ENCODE peak calls at places on chromosomes 1 and 21, in nine cellular contexts. One of them, this sample, is unnamed.
A peak's percentile ranks its signal among the peaks of the same experiment; 100 is the strongest.

GRCh38 chr21:44582980-44583799 is 2.8 kb upstream of the KRTAP10-5 start:
- DNase-seq in GM12891: no peak
- DNase-seq in stomach: no peak
- DNase-seq in HCT116: no peak
- DNase-seq in HL-60: no peak
- DNase-seq in breast epithelium: peak; percentile 33
- DNase-seq in Panc1: no peak
- DNase-seq in H1: no peak
- DNase-seq in suprapubic skin: peak; percentile 76
- DNase-seq in this sample: peak; percentile 33

GRCh38 chr1:243558556-243558955 is 291.5 kb downstream of the AKT3 start:
- DNase-seq in suprapubic skin: no peak
- DNase-seq in HL-60: no peak
- DNase-seq in GM12891: no peak
- DNase-seq in HCT116: no peak
- DNase-seq in stomach: no peak
- DNase-seq in Panc1: no peak
- DNase-seq in breast epithelium: no peak
- DNase-seq in H1: no peak
- DNase-seq in this sample: no peak

GRCh38 chr1:234737915-234738314 is 127.9 kb upstream of the IRF2BP2 start:
- DNase-seq in GM12891: no peak
- DNase-seq in stomach: no peak
- DNase-seq in H1: no peak
- DNase-seq in Panc1: no peak
- DNase-seq in suprapubic skin: no peak
- DNase-seq in HCT116: no peak
- DNase-seq in breast epithelium: no peak
- DNase-seq in HL-60: no peak
- DNase-seq in this sample: no peak

GRCh38 chr1:21935393-21935804 is 1.7 kb downstream of the HSPG2 start:
- DNase-seq in Panc1: no peak
- DNase-seq in suprapubic skin: no peak
- DNase-seq in stomach: no peak
- DNase-seq in GM12891: no peak
- DNase-seq in HCT116: no peak
- DNase-seq in breast epithelium: no peak
- DNase-seq in H1: no peak
- DNase-seq in HL-60: no peak
- DNase-seq in this sample: no peak

GRCh38 chr1:56547977-56548376 is 31.4 kb downstream of the PLPP3 start:
- DNase-seq in GM12891: no peak
- DNase-seq in Panc1: no peak
- DNase-seq in breast epithelium: peak; percentile 70
- DNase-seq in HCT116: no peak
- DNase-seq in suprapubic skin: peak; percentile 85
- DNase-seq in stomach: peak; percentile 38
- DNase-seq in HL-60: no peak
- DNase-seq in H1: no peak
- DNase-seq in this sample: peak; percentile 72

GRCh38 chr1:67844988-67845387 is 11.7 kb upstream of the GNG12 start:
- DNase-seq in HCT116: no peak
- DNase-seq in stomach: no peak
- DNase-seq in Panc1: no peak
- DNase-seq in HL-60: no peak
- DNase-seq in GM12891: no peak
- DNase-seq in suprapubic skin: no peak
- DNase-seq in breast epithelium: no peak
- DNase-seq in H1: no peak
- DNase-seq in this sample: no peak

GRCh38 chr1:202252271-202252670 is 58.7 kb downstream of the LGR6 start:
- DNase-seq in stomach: no peak
- DNase-seq in H1: no peak
- DNase-seq in suprapubic skin: peak; percentile 34
- DNase-seq in breast epithelium: peak; percentile 12
- DNase-seq in HL-60: no peak
- DNase-seq in Panc1: no peak
- DNase-seq in GM12891: no peak
- DNase-seq in HCT116: no peak
- DNase-seq in this sample: no peak

GRCh38 chr1:39081266-39082139 is 55.4 kb downstream of the NDUFS5 start:
- DNase-seq in suprapubic skin: no peak
- DNase-seq in breast epithelium: no peak
- DNase-seq in HCT116: no peak
- DNase-seq in stomach: no peak
- DNase-seq in HL-60: peak; percentile 58
- DNase-seq in H1: no peak
- DNase-seq in Panc1: no peak
- DNase-seq in GM12891: peak; percentile 56
- DNase-seq in this sample: no peak

GRCh38 chr1:209900734-209901133 is 37.3 kb upstream of the SYT14 start:
- DNase-seq in GM12891: no peak
- DNase-seq in Panc1: no peak
- DNase-seq in HL-60: no peak
- DNase-seq in breast epithelium: no peak
- DNase-seq in HCT116: no peak
- DNase-seq in suprapubic skin: no peak
- DNase-seq in H1: no peak
- DNase-seq in stomach: no peak
- DNase-seq in this sample: no peak

GRCh38 chr1:66176012-66176715 is 357.8 kb upstream of the SGIP1 start:
- DNase-seq in GM12891: no peak
- DNase-seq in HL-60: no peak
- DNase-seq in Panc1: no peak
- DNase-seq in HCT116: no peak
- DNase-seq in breast epithelium: no peak
- DNase-seq in H1: no peak
- DNase-seq in suprapubic skin: no peak
- DNase-seq in stomach: no peak
- DNase-seq in this sample: no peak

GRCh38 chr1:10791117-10791951 is 5.1 kb downstream of the CASZ1 start:
- DNase-seq in stomach: no peak
- DNase-seq in H1: no peak
- DNase-seq in Panc1: no peak
- DNase-seq in HL-60: no peak
- DNase-seq in suprapubic skin: no peak
- DNase-seq in GM12891: no peak
- DNase-seq in HCT116: no peak
- DNase-seq in breast epithelium: no peak
- DNase-seq in this sample: peak; percentile 45

GRCh38 chr1:54887665-54888071 is 673 bp upstream of the DHCR24 start:
- DNase-seq in H1: no peak
- DNase-seq in suprapubic skin: peak; percentile 83
- DNase-seq in breast epithelium: no peak
- DNase-seq in stomach: peak; percentile 47
- DNase-seq in Panc1: no peak
- DNase-seq in HCT116: no peak
- DNase-seq in GM12891: no peak
- DNase-seq in HL-60: peak; percentile 75
- DNase-seq in this sample: peak; percentile 52

GRCh38 chr1:84675631-84676030 is 14.6 kb downstream of the SSX2IP start:
- DNase-seq in Panc1: no peak
- DNase-seq in breast epithelium: no peak
- DNase-seq in stomach: no peak
- DNase-seq in GM12891: no peak
- DNase-seq in HL-60: no peak
- DNase-seq in suprapubic skin: no peak
- DNase-seq in HCT116: no peak
- DNase-seq in H1: no peak
- DNase-seq in this sample: no peak

GRCh38 chr1:164688791-164689190 is 129.8 kb downstream of the PBX1 start:
- DNase-seq in HL-60: no peak
- DNase-seq in suprapubic skin: no peak
- DNase-seq in HCT116: no peak
- DNase-seq in GM12891: no peak
- DNase-seq in breast epithelium: no peak
- DNase-seq in Panc1: no peak
- DNase-seq in H1: no peak
- DNase-seq in stomach: no peak
- DNase-seq in this sample: no peak

GRCh38 chr1:168763031-168763430 is 34.0 kb upstream of the DPT start:
- DNase-seq in suprapubic skin: no peak
- DNase-seq in breast epithelium: no peak
- DNase-seq in Panc1: no peak
- DNase-seq in HCT116: no peak
- DNase-seq in stomach: no peak
- DNase-seq in GM12891: no peak
- DNase-seq in HL-60: no peak
- DNase-seq in H1: no peak
- DNase-seq in this sample: no peak

GRCh38 chr1:226123591-226124471 is 61.3 kb downstream of the H3-3A start:
- DNase-seq in HL-60: no peak
- DNase-seq in stomach: peak; percentile 89
- DNase-seq in Panc1: no peak
- DNase-seq in breast epithelium: no peak
- DNase-seq in GM12891: no peak
- DNase-seq in suprapubic skin: peak; percentile 9
- DNase-seq in H1: no peak
- DNase-seq in HCT116: no peak
- DNase-seq in this sample: no peak

GRCh38 chr1:48936436-48936835 is 159.7 kb upstream of the BEND5 start:
- DNase-seq in H1: no peak
- DNase-seq in breast epithelium: no peak
- DNase-seq in stomach: no peak
- DNase-seq in HCT116: no peak
- DNase-seq in suprapubic skin: no peak
- DNase-seq in GM12891: no peak
- DNase-seq in HL-60: no peak
- DNase-seq in Panc1: no peak
- DNase-seq in this sample: peak; percentile 7

GRCh38 chr1:43441894-43442632 is 11.7 kb downstream of the HYI start:
- DNase-seq in stomach: peak; percentile 23
- DNase-seq in GM12891: no peak
- DNase-seq in HCT116: no peak
- DNase-seq in H1: no peak
- DNase-seq in breast epithelium: no peak
- DNase-seq in HL-60: no peak
- DNase-seq in Panc1: no peak
- DNase-seq in suprapubic skin: peak; percentile 60
- DNase-seq in this sample: no peak

GRCh38 chr1:212979340-212980122 is 29.2 kb downstream of the VASH2 start:
- DNase-seq in H1: no peak
- DNase-seq in GM12891: no peak
- DNase-seq in HL-60: no peak
- DNase-seq in HCT116: no peak
- DNase-seq in suprapubic skin: no peak
- DNase-seq in breast epithelium: no peak
- DNase-seq in stomach: no peak
- DNase-seq in Panc1: no peak
- DNase-seq in this sample: no peak

GRCh38 chr1:20657024-20657423 is 4.1 kb downstream of the DDOST start:
- DNase-seq in Panc1: no peak
- DNase-seq in GM12891: no peak
- DNase-seq in stomach: no peak
- DNase-seq in breast epithelium: no peak
- DNase-seq in HL-60: no peak
- DNase-seq in HCT116: no peak
- DNase-seq in H1: no peak
- DNase-seq in suprapubic skin: no peak
- DNase-seq in this sample: no peak

GRCh38 chr1:243946946-243947345 is 96.9 kb upstream of the AKT3 start:
- DNase-seq in stomach: no peak
- DNase-seq in Panc1: no peak
- DNase-seq in HL-60: no peak
- DNase-seq in breast epithelium: no peak
- DNase-seq in H1: peak; percentile 77
- DNase-seq in GM12891: no peak
- DNase-seq in suprapubic skin: no peak
- DNase-seq in HCT116: no peak
- DNase-seq in this sample: no peak

GRCh38 chr1:219660666-219661463 is 48.0 kb upstream of the ZC3H11B start:
- DNase-seq in Panc1: peak; percentile 71
- DNase-seq in GM12891: no peak
- DNase-seq in breast epithelium: peak; percentile 80
- DNase-seq in stomach: peak; percentile 74
- DNase-seq in HCT116: peak; percentile 87
- DNase-seq in suprapubic skin: peak; percentile 88
- DNase-seq in H1: peak; percentile 81
- DNase-seq in HL-60: peak; percentile 89
- DNase-seq in this sample: peak; percentile 54

GRCh38 chr1:93829061-93829460 is 49.9 kb downstream of the DNTTIP2 start:
- DNase-seq in breast epithelium: no peak
- DNase-seq in Panc1: no peak
- DNase-seq in GM12891: no peak
- DNase-seq in suprapubic skin: no peak
- DNase-seq in stomach: no peak
- DNase-seq in HL-60: no peak
- DNase-seq in HCT116: no peak
- DNase-seq in H1: no peak
- DNase-seq in this sample: no peak

GRCh38 chr1:151526735-151527520 is 13.2 kb upstream of the TUFT1 start:
- DNase-seq in H1: no peak
- DNase-seq in HL-60: no peak
- DNase-seq in HCT116: no peak
- DNase-seq in breast epithelium: no peak
- DNase-seq in GM12891: no peak
- DNase-seq in Panc1: no peak
- DNase-seq in stomach: no peak
- DNase-seq in suprapubic skin: no peak
- DNase-seq in this sample: no peak
- TF ChIP-seq POLR2AphosphoS5 in H1: no peak
- TF ChIP-seq POLR2AphosphoS5 in HL-60: no peak
- TF ChIP-seq POLR2AphosphoS5 in HCT116: no peak
- TF ChIP-seq POLR2AphosphoS5 in breast epithelium: no peak
- TF ChIP-seq POLR2AphosphoS5 in GM12891: no peak
- TF ChIP-seq POLR2AphosphoS5 in Panc1: no peak
- TF ChIP-seq POLR2AphosphoS5 in stomach: no peak
- TF ChIP-seq POLR2AphosphoS5 in suprapubic skin: no peak
- TF ChIP-seq POLR2AphosphoS5 in this sample: no peak

GRCh38 chr1:247332215-247332900 is 691 bp upstream of the ZNF496 start:
- DNase-seq in suprapubic skin: no peak
- DNase-seq in H1: no peak
- DNase-seq in GM12891: peak; percentile 57
- DNase-seq in Panc1: no peak
- DNase-seq in HL-60: peak; percentile 34
- DNase-seq in breast epithelium: no peak
- DNase-seq in stomach: peak; percentile 54
- DNase-seq in HCT116: no peak
- DNase-seq in this sample: peak; percentile 20
- TF ChIP-seq POLR2AphosphoS5 in suprapubic skin: no peak
- TF ChIP-seq POLR2AphosphoS5 in H1: no peak
- TF ChIP-seq POLR2AphosphoS5 in GM12891: no peak
- TF ChIP-seq POLR2AphosphoS5 in Panc1: no peak
- TF ChIP-seq POLR2AphosphoS5 in HL-60: peak; percentile 61
- TF ChIP-seq POLR2AphosphoS5 in breast epithelium: no peak
- TF ChIP-seq POLR2AphosphoS5 in stomach: no peak
- TF ChIP-seq POLR2AphosphoS5 in HCT116: no peak
- TF ChIP-seq POLR2AphosphoS5 in this sample: no peak

GRCh38 chr21:37072988-37073416 is at the start of the genes PIGP and TTC3:
- DNase-seq in HL-60: peak; percentile 92
- DNase-seq in HCT116: peak; percentile 76
- DNase-seq in stomach: peak; percentile 95
- DNase-seq in H1: peak; percentile 77
- DNase-seq in Panc1: no peak
- DNase-seq in GM12891: peak; percentile 84
- DNase-seq in breast epithelium: peak; percentile 92
- DNase-seq in suprapubic skin: peak; percentile 96
- DNase-seq in this sample: peak; percentile 92
- TF ChIP-seq POLR2AphosphoS5 in HL-60: peak; percentile 82
- TF ChIP-seq POLR2AphosphoS5 in HCT116: peak; percentile 82
- TF ChIP-seq POLR2AphosphoS5 in stomach: peak; percentile 88
- TF ChIP-seq POLR2AphosphoS5 in H1: no peak
- TF ChIP-seq POLR2AphosphoS5 in Panc1: peak; percentile 53
- TF ChIP-seq POLR2AphosphoS5 in GM12891: peak; percentile 67
- TF ChIP-seq POLR2AphosphoS5 in breast epithelium: peak; percentile 91
- TF ChIP-seq POLR2AphosphoS5 in suprapubic skin: no peak
- TF ChIP-seq POLR2AphosphoS5 in this sample: peak; percentile 71

GRCh38 chr1:108729481-108729880 is 16.8 kb downstream of the FNDC7 start:
- DNase-seq in Panc1: no peak
- DNase-seq in HL-60: no peak
- DNase-seq in suprapubic skin: no peak
- DNase-seq in stomach: no peak
- DNase-seq in H1: no peak
- DNase-seq in HCT116: no peak
- DNase-seq in GM12891: no peak
- DNase-seq in breast epithelium: no peak
- DNase-seq in this sample: no peak
- TF ChIP-seq POLR2AphosphoS5 in Panc1: no peak
- TF ChIP-seq POLR2AphosphoS5 in HL-60: no peak
- TF ChIP-seq POLR2AphosphoS5 in suprapubic skin: no peak
- TF ChIP-seq POLR2AphosphoS5 in stomach: no peak
- TF ChIP-seq POLR2AphosphoS5 in H1: no peak
- TF ChIP-seq POLR2AphosphoS5 in HCT116: no peak
- TF ChIP-seq POLR2AphosphoS5 in GM12891: no peak
- TF ChIP-seq POLR2AphosphoS5 in breast epithelium: no peak
- TF ChIP-seq POLR2AphosphoS5 in this sample: no peak

This sample was measured in prostate gland.